ENCODE peak calls at places on chromosomes 7 and 10, in five cellular contexts. C is thoracic aorta, B is heart right ventricle, N is mesendoderm, F is cardiac muscle cell. Q is an unnamed sample.

GRCh38 chr10:124956764-124957163 is 14.8 kb downstream of the ZRANB1 start:
- DNase-seq in B (no peak), F (no peak), N (no peak), C (no peak), Q (no peak)

GRCh38 chr10:27611861-27612450 is 107.9 kb downstream of the RAB18 start:
- DNase-seq in B (no peak), N (no peak), C (no peak), F (no peak), Q (no peak)

GRCh38 chr7:2032030-2032875 is 200.5 kb downstream of the MAD1L1 start:
- DNase-seq in F (peak; percentile 20), C (no peak), N (peak; percentile 61), B (peak; percentile 60), Q (no peak)

GRCh38 chr7:134520130-134520529 is 7.2 kb upstream of the AKR1B10 start:
- DNase-seq in B (no peak), C (no peak), N (no peak), F (no peak), Q (no peak)

GRCh38 chr10:98676895-98677294 is 230.2 kb upstream of the HPS1 start:
- DNase-seq in N (peak; percentile 69), F (no peak), B (no peak), C (no peak), Q (peak; percentile 25)

GRCh38 chr7:50540785-50541579 is 24.2 kb downstream of the DDC start:
- DNase-seq in B (no peak), C (no peak), N (no peak), F (no peak), Q (no peak)

GRCh38 chr7:101728128-101728527 is 89.3 kb upstream of the CUX1 start:
- DNase-seq in N (no peak), F (no peak), B (no peak), C (no peak), Q (no peak)

GRCh38 chr10:75106242-75106641 is 5.2 kb upstream of the SAMD8 start:
- DNase-seq in B (no peak), N (peak; percentile 92), C (no peak), F (no peak), Q (peak; percentile 89)

GRCh38 chr7:116528008-116528789 is 3.4 kb downstream of the CAV1 start:
- DNase-seq in B (peak; percentile 31), F (peak; percentile 96), C (peak; percentile 57), N (peak; percentile 58), Q (no peak)

GRCh38 chr10:58755688-58756087 is 243.0 kb downstream of the BICC1 start:
- DNase-seq in N (peak; percentile 9), B (no peak), C (no peak), F (peak; percentile 66), Q (no peak)

GRCh38 chr7:152176797-152177196 is 151.3 kb downstream of the GALNT11 start:
- DNase-seq in N (no peak), B (no peak), C (no peak), F (no peak), Q (no peak)
- H3K27me3 ChIP-seq in N (no peaks in the 10 kb centered on the region), B (no peaks in the 10 kb centered on the region), C (no peaks in the 10 kb centered on the region), F (no peaks in the 10 kb centered on the region), Q (no peaks in the 10 kb centered on the region)

DNA sequence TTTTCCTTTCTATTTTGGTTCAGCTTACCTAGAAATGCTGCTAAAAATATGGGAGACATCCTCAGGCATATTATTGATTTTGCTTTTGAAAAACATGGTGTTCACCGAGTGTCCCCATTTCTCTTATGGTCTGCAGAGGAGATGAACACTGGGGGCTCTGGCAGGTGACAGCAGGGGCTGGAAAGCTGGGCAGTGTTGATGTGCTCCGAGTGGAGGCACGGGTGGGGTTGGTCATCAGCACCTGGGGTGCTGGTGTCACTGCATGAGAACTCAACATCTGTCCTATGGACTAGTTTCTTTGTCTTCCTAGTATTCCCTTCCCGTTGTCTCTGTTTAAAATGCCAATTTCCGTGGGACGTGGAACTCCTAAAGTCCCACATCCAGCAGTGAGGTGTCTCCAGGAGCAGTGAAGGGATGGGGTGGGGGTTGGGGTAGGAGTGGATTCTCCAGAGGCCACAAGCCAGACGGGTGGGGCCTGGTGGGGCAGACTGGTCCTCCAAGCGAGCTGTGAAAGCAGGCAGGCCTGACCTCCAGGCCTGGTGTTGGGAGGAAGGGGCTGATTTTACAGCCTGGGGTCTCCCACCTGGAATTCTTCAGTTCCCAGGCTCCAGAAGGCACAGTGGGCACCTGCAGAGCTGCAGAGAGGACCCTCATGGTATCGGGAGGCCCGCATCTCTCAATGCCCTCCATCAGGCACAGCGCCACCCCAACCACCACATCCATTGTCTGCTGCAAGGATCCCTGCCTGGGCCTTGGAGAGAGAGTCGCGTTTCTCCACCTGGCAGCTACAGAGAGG is 24.4 kb downstream of the ZNF775 start:
- DNase-seq in C (no peak), F (no peak), N (no peak), B (no peak), Q (no peak)
- H3K4me3 ChIP-seq in C (peak overlapping the region; percentile 75), F (no peak overlapping the region), N (no peak overlapping the region), B (no peak overlapping the region), Q (no peak overlapping the region)

GRCh38 chr7:158257516-158258410 is 329.9 kb downstream of the PTPRN2 start:
- DNase-seq in N (no peak), C (no peak), F (no peak), B (no peak), Q (no peak)
- H3K27me3 ChIP-seq in N (no peaks in the 10 kb centered on the region), C (no peaks in the 10 kb centered on the region), F (no peaks in the 10 kb centered on the region), B (no peaks in the 10 kb centered on the region), Q (no peaks in the 10 kb centered on the region)

GRCh38 chr7:7972927-7973594 is 4.5 kb downstream of the GLCCI1 start:
- DNase-seq in B (no peak), F (no peak), N (no peak), C (no peak), Q (no peak)
- H3K4me3 ChIP-seq in B (no peak overlapping the region), F (no peak overlapping the region), N (no peak overlapping the region), C (no peak overlapping the region), Q (no peak overlapping the region)

DNA sequence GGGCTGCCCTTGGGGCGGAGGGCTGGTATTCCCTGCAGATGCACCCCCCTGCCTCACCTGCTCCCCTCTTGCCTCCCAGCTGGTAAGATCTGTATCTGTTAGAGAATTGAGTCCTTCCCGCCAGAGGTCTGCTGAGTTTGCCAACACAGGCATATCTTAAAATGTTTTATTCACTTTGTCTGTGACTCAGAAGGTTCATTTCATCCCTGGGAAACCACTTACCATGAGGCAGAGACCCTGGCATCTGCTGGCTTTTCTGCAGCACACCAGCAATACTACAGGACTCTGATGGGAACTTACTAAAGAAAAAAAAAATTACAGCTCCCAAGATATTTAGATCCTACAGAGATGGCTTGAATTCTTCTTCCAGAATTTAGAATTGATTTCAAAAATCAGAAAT is 131.3 kb downstream of the PLPP4 start:
- DNase-seq in N (no peak), C (no peak), F (no peak), B (no peak), Q (no peak)
- H3K27me3 ChIP-seq in N (no peaks in the 10 kb centered on the region), C (no peaks in the 10 kb centered on the region), F (no peaks in the 10 kb centered on the region), B (no peaks in the 10 kb centered on the region), Q (no peaks in the 10 kb centered on the region)

GRCh38 chr10:44976352-44977198 is 2.0 kb downstream of the DEPP1 start:
- DNase-seq in C (no peak), B (no peak), F (peak; percentile 55), N (no peak), Q (no peak)
- H3K4me3 ChIP-seq in C (peak overlapping the region; percentile 73), B (peak overlapping the region; percentile 65), F (no peak overlapping the region), N (no peak overlapping the region), Q (no peak overlapping the region)

GRCh38 chr10:117143424-117143823 is 5.4 kb upstream of the VAX1 start:
- DNase-seq in F (no peak), C (no peak), B (no peak), N (no peak), Q (no peak)

GRCh38 chr10:117140525-117140902 is 2.4 kb upstream of the VAX1 start:
- DNase-seq in N (peak; percentile 17), C (no peak), B (no peak), F (no peak), Q (peak; percentile 74)

GRCh38 chr10:117148284-117148683 is 10.2 kb upstream of the VAX1 start:
- DNase-seq in C (no peak), F (no peak), N (no peak), B (no peak), Q (no peak)

GRCh38 chr10:117139581-117140524 is 1.8 kb upstream of the VAX1 start:
- DNase-seq in B (no peak), F (no peak), N (peak; percentile 22), C (no peak), Q (peak; percentile 89)

DNA sequence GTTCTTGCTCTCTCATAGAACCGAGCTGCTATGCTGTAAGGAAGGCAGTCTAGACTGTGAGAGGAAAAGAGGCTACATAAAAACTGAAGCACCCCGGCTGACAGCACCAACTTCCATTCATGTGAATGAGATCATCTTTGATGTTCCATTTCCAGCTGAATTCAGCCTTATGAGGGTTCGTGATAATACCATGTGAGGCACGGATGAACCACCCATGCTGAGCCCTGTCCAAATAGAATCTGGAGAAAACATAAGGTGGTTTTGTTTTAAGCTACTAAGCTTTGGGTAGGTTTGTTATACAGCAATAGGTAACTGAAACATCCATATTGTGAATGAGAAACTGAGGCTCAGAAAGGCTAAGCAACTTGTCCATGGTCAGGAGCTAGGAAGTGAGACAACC is 6.9 kb upstream of the VAX1 start:
- DNase-seq in F (no peak), N (no peak), C (no peak), B (no peak), Q (no peak)
- H3K27me3 ChIP-seq in F (peaks cover 97% of the 10 kb centered on the region), N (peaks cover 38% of the 10 kb centered on the region), C (peaks cover 2% of the 10 kb centered on the region), B (peaks cover 92% of the 10 kb centered on the region), Q (peaks cover 84% of the 10 kb centered on the region)